ENCODE peak calls at places on chromosome 15, in five cellular contexts. V is HTR-8/SVneo, O is head of caudate nucleus, D is HCT116, C is GM03348. J is an unnamed sample.

GRCh38 chr15:76368135-76368588 is 31.6 kb downstream of the ISL2 start:
- DNase-seq in O (no peak), C (no peak), D (no peak), V (no peak), J (no peak)

GRCh38 chr15:78449220-78449999 is 11.4 kb downstream of the IREB2 start:
- DNase-seq in D (no peak), O (no peak), C (no peak), V (no peak), J (no peak)

GRCh38 chr15:73190189-73190601 is 137.9 kb downstream of the NEO1 start:
- DNase-seq in D (no peak), V (no peak), O (no peak), C (peak; percentile 21), J (no peak)

GRCh38 chr15:57273366-57273765 is 102.9 kb upstream of the CGNL1 start:
- DNase-seq in C (no peak), V (no peak), D (no peak), O (no peak), J (no peak)

GRCh38 chr15:92580521-92580920 is 75.1 kb downstream of the FAM174B start:
- DNase-seq in V (no peak), D (no peak), O (no peak), C (no peak), J (no peak)

GRCh38 chr15:93483923-93484322 is 394.9 kb upstream of the RGMA start:
- DNase-seq in D (no peak), O (no peak), V (no peak), C (no peak), J (no peak)

GRCh38 chr15:38868326-38869114 is 303.9 kb upstream of the RASGRP1 start:
- DNase-seq in D (peak; percentile 3), V (peak; percentile 63), O (no peak), C (peak; percentile 77), J (no peak)

GRCh38 chr15:83904107-83904720 is 250.3 kb downstream of the ADAMTSL3 start:
- DNase-seq in D (no peak), C (peak; percentile 82), O (no peak), V (peak; percentile 17), J (no peak)

GRCh38 chr15:96424674-96425073 is 94.2 kb downstream of the NR2F2 start:
- DNase-seq in V (no peak), D (no peak), C (no peak), O (no peak), J (no peak)

GRCh38 chr15:53437985-53438841 is 321.2 kb downstream of the WDR72 start:
- DNase-seq in D (no peak), V (no peak), C (no peak), O (no peak), J (no peak)

GRCh38 chr15:77482570-77482969 is 61.9 kb downstream of the HMG20A start:
- DNase-seq in C (peak; percentile 65), V (peak; percentile 51), O (no peak), D (no peak), J (no peak)

GRCh38 chr15:78996876-78997275 is 52.0 kb upstream of the CTSH start:
- DNase-seq in V (no peak), D (no peak), O (no peak), C (no peak), J (no peak)

GRCh38 chr15:92812271-92812670 is 87.9 kb upstream of the CHD2 start:
- DNase-seq in D (no peak), V (no peak), O (no peak), C (no peak), J (no peak)

GRCh38 chr15:41870689-41871081 is 23.2 kb downstream of the SPTBN5 start:
- DNase-seq in V (peak; percentile 28), O (no peak), D (no peak), C (no peak), J (no peak)

GRCh38 chr15:55250392-55250791 is 39.2 kb downstream of the RAB27A start:
- DNase-seq in D (no peak), V (no peak), C (peak; percentile 79), O (no peak), J (no peak)

GRCh38 chr15:63244399-63244798 is 33.0 kb upstream of the APH1B start:
- DNase-seq in D (no peak), V (no peak), O (no peak), C (peak; percentile 41), J (no peak)

GRCh38 chr15:77027111-77027696 is 32.3 kb downstream of the PSTPIP1 start:
- DNase-seq in O (no peak), D (no peak), V (no peak), C (no peak), J (no peak)

GRCh38 chr15:95603802-95604201 is 726.7 kb upstream of the NR2F2 start:
- DNase-seq in O (no peak), C (no peak), V (no peak), D (no peak), J (no peak)